ENCODE peak calls at places on chromosomes 7 and 10, in four cellular contexts. One of them, this sample, is unnamed.

GRCh38 chr7:148983220-148984146 is 44.8 kb downstream of the PDIA4 start:
- DNase-seq in K562: peak
- DNase-seq in HepG2: peak
- DNase-seq in HCT116: peak
- DNase-seq in this sample: peak

GRCh38 chr7:142785841-142786250 is 15.1 kb downstream of the PRSS2 start:
- DNase-seq in K562: peak
- DNase-seq in HepG2: no peak
- DNase-seq in HCT116: no peak
- DNase-seq in this sample: no peak

GRCh38 chr7:123538897-123539296 is 4.5 kb upstream of the IQUB start:
- DNase-seq in HepG2: no peak
- DNase-seq in K562: no peak
- DNase-seq in HCT116: no peak
- DNase-seq in this sample: no peak

GRCh38 chr7:136509466-136509865 is 359.0 kb upstream of the CHRM2 start:
- DNase-seq in K562: no peak
- DNase-seq in HepG2: no peak
- DNase-seq in HCT116: no peak
- DNase-seq in this sample: no peak

GRCh38 chr7:149764481-149765398 is 8.6 kb downstream of the ZNF467 start:
- DNase-seq in HepG2: no peak
- DNase-seq in HCT116: no peak
- DNase-seq in K562: no peak
- DNase-seq in this sample: no peak

GRCh38 chr10:24207781-24208611 is 942 bp upstream of the KIAA1217 start:
- DNase-seq in HepG2: peak
- DNase-seq in HCT116: no peak
- DNase-seq in K562: no peak
- DNase-seq in this sample: no peak

GRCh38 chr10:71234970-71235681 is 22.8 kb downstream of the UNC5B start:
- DNase-seq in K562: peak
- DNase-seq in HCT116: no peak
- DNase-seq in HepG2: no peak
- DNase-seq in this sample: no peak

GRCh38 chr7:91801331-91801983 is 79.0 kb downstream of the MTERF1 start:
- DNase-seq in HCT116: no peak
- DNase-seq in HepG2: no peak
- DNase-seq in K562: no peak
- DNase-seq in this sample: no peak

GRCh38 chr7:107995184-107996071 is 7.5 kb downstream of the LAMB1 start:
- DNase-seq in K562: peak
- DNase-seq in HepG2: peak
- DNase-seq in HCT116: no peak
- DNase-seq in this sample: no peak

GRCh38 chr10:48602401-48603135 is 2.3 kb downstream of the ARHGAP22 start:
- DNase-seq in HepG2: no peak
- DNase-seq in HCT116: no peak
- DNase-seq in K562: no peak
- DNase-seq in this sample: no peak

GRCh38 chr7:28572321-28573058 is 160.2 kb downstream of the CREB5 start:
- DNase-seq in HepG2: no peak
- DNase-seq in K562: no peak
- DNase-seq in HCT116: no peak
- DNase-seq in this sample: no peak

GRCh38 chr7:101031082-101031481 is 11.2 kb downstream of the MUC17 start:
- DNase-seq in HepG2: no peak
- DNase-seq in HCT116: no peak
- DNase-seq in K562: no peak
- DNase-seq in this sample: no peak

GRCh38 chr7:16989883-16990413 is 108.2 kb upstream of the AGR3 start:
- DNase-seq in HCT116: peak
- DNase-seq in HepG2: peak
- DNase-seq in K562: no peak
- DNase-seq in this sample: peak

GRCh38 chr7:138226851-138227250 is 150.6 kb downstream of the AKR1D1 start:
- DNase-seq in HCT116: no peak
- DNase-seq in K562: no peak
- DNase-seq in HepG2: no peak
- DNase-seq in this sample: no peak

GRCh38 chr7:130349911-130350782 is 5.5 kb downstream of the CPA5 start:
- DNase-seq in K562: no peak
- DNase-seq in HCT116: no peak
- DNase-seq in HepG2: no peak
- DNase-seq in this sample: no peak

GRCh38 chr7:135980665-135981180 is 3.6 kb upstream of the MTPN start:
- DNase-seq in K562: peak
- DNase-seq in HepG2: no peak
- DNase-seq in HCT116: no peak
- DNase-seq in this sample: no peak

GRCh38 chr10:20614911-20615310 is 282.2 kb downstream of the NEBL start:
- DNase-seq in HepG2: no peak
- DNase-seq in HCT116: no peak
- DNase-seq in K562: no peak
- DNase-seq in this sample: no peak

GRCh38 chr10:3778708-3779108 is 6.3 kb downstream of the KLF6 start:
- DNase-seq in HCT116: no peak
- DNase-seq in HepG2: no peak
- DNase-seq in K562: no peak
- DNase-seq in this sample: no peak

GRCh38 chr10:131750973-131751826 is 149.6 kb upstream of the PPP2R2D start:
- DNase-seq in HepG2: peak
- DNase-seq in HCT116: no peak
- DNase-seq in K562: no peak
- DNase-seq in this sample: no peak

GRCh38 chr10:4765428-4765827 is 60.6 kb upstream of the AKR1E2 start:
- DNase-seq in HepG2: no peak
- DNase-seq in K562: no peak
- DNase-seq in HCT116: no peak
- DNase-seq in this sample: no peak

GRCh38 chr7:143013473-143013872 is 13.5 kb downstream of the OR9A2 start:
- DNase-seq in K562: no peak
- DNase-seq in HCT116: no peak
- DNase-seq in HepG2: no peak
- DNase-seq in this sample: no peak

GRCh38 chr10:92688927-92689662 is 660 bp upstream of the HHEX start:
- DNase-seq in HepG2: peak
- DNase-seq in HCT116: no peak
- DNase-seq in K562: no peak
- DNase-seq in this sample: no peak

GRCh38 chr10:87092356-87092860 is 2.2 kb downstream of the GLUD1 start:
- DNase-seq in HepG2: no peak
- DNase-seq in HCT116: no peak
- DNase-seq in K562: no peak
- DNase-seq in this sample: no peak

GRCh38 chr10:71773221-71773971 is at the start of gene VSIR:
- DNase-seq in HCT116: peak
- DNase-seq in K562: peak
- DNase-seq in HepG2: peak
- DNase-seq in this sample: peak

GRCh38 chr7:108143658-108144420 is 13.7 kb upstream of the LAMB4 start:
- DNase-seq in K562: peak
- DNase-seq in HepG2: no peak
- DNase-seq in HCT116: no peak
- DNase-seq in this sample: no peak

GRCh38 chr10:34808789-34809745 is 6.0 kb downstream of the PARD3 start:
- DNase-seq in HCT116: no peak
- DNase-seq in HepG2: no peak
- DNase-seq in K562: no peak
- DNase-seq in this sample: no peak

GRCh38 chr10:93062499-93063216 is 2.1 kb downstream of the CYP26C1 start:
- DNase-seq in HepG2: no peak
- DNase-seq in HCT116: no peak
- DNase-seq in K562: no peak
- DNase-seq in this sample: no peak

GRCh38 chr10:132737390-132738048 is 48.4 kb downstream of the NKX6-2 start:
- DNase-seq in HepG2: no peak
- DNase-seq in K562: no peak
- DNase-seq in HCT116: no peak
- DNase-seq in this sample: no peak

GRCh38 chr7:128103498-128104108 is 72.4 kb upstream of the LRRC4 start:
- DNase-seq in K562: no peak
- DNase-seq in HCT116: no peak
- DNase-seq in HepG2: peak
- DNase-seq in this sample: no peak

GRCh38 chr10:125201791-125202622 is 41.6 kb upstream of the CTBP2 start:
- DNase-seq in HCT116: no peak
- DNase-seq in K562: no peak
- DNase-seq in HepG2: no peak
- DNase-seq in this sample: no peak

GRCh38 chr10:125200396-125200795 is 40.0 kb upstream of the CTBP2 start:
- DNase-seq in K562: no peak
- DNase-seq in HepG2: no peak
- DNase-seq in HCT116: no peak
- DNase-seq in this sample: no peak

GRCh38 chr10:125203186-125203800 is 42.9 kb upstream of the CTBP2 start:
- DNase-seq in HepG2: no peak
- DNase-seq in HCT116: no peak
- DNase-seq in K562: no peak
- DNase-seq in this sample: no peak

GRCh38 chr10:125199261-125199660 is 38.9 kb upstream of the CTBP2 start:
- DNase-seq in HepG2: no peak
- DNase-seq in HCT116: no peak
- DNase-seq in K562: no peak
- DNase-seq in this sample: no peak

GRCh38 chr10:125201108-125201524 is 40.8 kb upstream of the CTBP2 start:
- DNase-seq in K562: no peak
- DNase-seq in HCT116: peak
- DNase-seq in HepG2: no peak
- DNase-seq in this sample: no peak
- TF ChIP-seq TCF7L2 in K562: no peak
- TF ChIP-seq TCF7L2 in HCT116: no peak
- TF ChIP-seq TCF7L2 in HepG2: no peak
- TF ChIP-seq TCF7L2 in this sample: no peak

GRCh38 chr7:98539865-98540264 is 77.2 kb upstream of the NPTX2 start:
- DNase-seq in HepG2: no peak
- DNase-seq in K562: no peak
- DNase-seq in HCT116: no peak
- DNase-seq in this sample: no peak
- TF ChIP-seq CTCF in HepG2: no peak
- TF ChIP-seq CTCF in K562: no peak
- TF ChIP-seq CTCF in HCT116: no peak
- TF ChIP-seq CTCF in this sample: no peak

GRCh38 chr10:127163632-127164031 is 32.8 kb downstream of the INSYN2A start:
- DNase-seq in HCT116: no peak
- DNase-seq in HepG2: no peak
- DNase-seq in K562: no peak
- DNase-seq in this sample: no peak
- TF ChIP-seq TCF7L2 in HCT116: no peak
- TF ChIP-seq TCF7L2 in HepG2: no peak
- TF ChIP-seq TCF7L2 in K562: no peak
- TF ChIP-seq TCF7L2 in this sample: no peak

DNA sequence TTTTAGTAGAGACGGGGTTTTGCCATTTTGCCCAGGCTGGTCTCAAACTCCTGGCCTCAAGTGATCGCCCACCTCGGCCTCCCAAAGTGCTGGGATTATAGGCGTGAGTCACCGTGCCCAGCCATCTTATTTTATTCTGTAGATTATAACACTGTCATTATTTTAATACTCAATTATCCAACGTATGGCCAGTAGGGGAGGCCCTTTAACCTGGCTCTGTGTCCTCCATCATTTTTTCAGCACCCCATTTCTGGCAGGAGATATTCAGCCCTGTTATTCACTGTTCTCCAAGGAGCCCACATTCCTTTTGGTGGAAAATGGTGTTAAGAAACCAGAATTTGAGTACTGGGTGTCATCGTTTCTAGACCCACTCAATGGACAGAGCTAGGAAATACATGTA is 31.5 kb downstream of the PDSS1 start:
- DNase-seq in HepG2: no peak
- DNase-seq in K562: no peak
- DNase-seq in HCT116: no peak
- DNase-seq in this sample: no peak
- TF ChIP-seq CTCF in HepG2: no peak
- TF ChIP-seq CTCF in K562: no peak
- TF ChIP-seq CTCF in HCT116: peak
- TF ChIP-seq CTCF in this sample: no peak

GRCh38 chr10:126216221-126216701 is 172.0 kb downstream of the ADAM12 start:
- DNase-seq in HepG2: no peak
- DNase-seq in HCT116: no peak
- DNase-seq in K562: no peak
- DNase-seq in this sample: no peak
- TF ChIP-seq TCF7L2 in HepG2: no peak
- TF ChIP-seq TCF7L2 in HCT116: no peak
- TF ChIP-seq TCF7L2 in K562: no peak
- TF ChIP-seq TCF7L2 in this sample: peak

This sample was measured in Panc1.